ENCODE peak calls at places on chromosomes 7 and 10, in eight cellular contexts. A is iPS-NIHi11, M is fibroblast of lung, L is posterior cingulate gyrus, P is ELR, G is NCI-H1105, K is nephron progenitor cell, T is astrocyte of the cerebellum. O is an unnamed sample.

GRCh38 chr10:61744469-61744868 is 81.7 kb downstream of the CABCOCO1 start:
- DNase-seq in M (no peak), L (no peak), A (peak; percentile 35), T (no peak), K (no peak), G (no peak), P (peak; percentile 13), O (no peak)

GRCh38 chr10:128686638-128687278 is 560.5 kb upstream of the MKI67 start:
- DNase-seq in L (no peak), A (no peak), G (no peak), M (no peak), T (no peak), K (peak; percentile 30), P (no peak), O (no peak)

GRCh38 chr7:32957326-32958045 is at the start of gene FKBP9:
- DNase-seq in A (peak; percentile 95), G (peak; percentile 67), K (peak; percentile 87), L (peak; percentile 68), P (peak; percentile 92), M (peak; percentile 86), T (no peak), O (peak; percentile 85)

GRCh38 chr10:77582710-77583115 is 54.9 kb downstream of the KCNMA1 start:
- DNase-seq in K (no peak), P (peak; percentile 95), L (no peak), A (no peak), T (no peak), M (peak; percentile 75), G (no peak), O (peak; percentile 93)

GRCh38 chr7:68684246-68684850 is 913.9 kb upstream of the AUTS2 start:
- DNase-seq in A (no peak), G (peak; percentile 52), T (peak; percentile 70), P (no peak), L (peak; percentile 8), M (no peak), K (no peak), O (no peak)

GRCh38 chr7:101166603-101166908 is 1.2 kb upstream of the VGF start:
- DNase-seq in T (no peak), L (no peak), P (no peak), M (no peak), A (no peak), G (no peak), K (no peak), O (no peak)

GRCh38 chr10:77907900-77908717 is 18.4 kb downstream of the DLG5 start:
- DNase-seq in A (peak; percentile 70), K (no peak), L (no peak), T (no peak), M (no peak), P (no peak), G (no peak), O (peak; percentile 48)

GRCh38 chr7:27689878-27690164 is 27.1 kb upstream of the HIBADH start:
- DNase-seq in A (no peak), T (no peak), P (no peak), K (no peak), G (no peak), L (no peak), M (no peak), O (no peak)

GRCh38 chr10:24811906-24812305 is 88.2 kb upstream of the ARHGAP21 start:
- DNase-seq in M (no peak), K (no peak), L (peak; percentile 82), P (no peak), G (no peak), A (no peak), T (no peak), O (no peak)

GRCh38 chr7:99038086-99038855 is 105.6 kb downstream of the SMURF1 start:
- DNase-seq in K (no peak), P (no peak), T (no peak), L (no peak), A (no peak), M (no peak), G (no peak), O (no peak)